ENCODE peak calls at places on chromosomes 4 and X, in six cellular contexts. E is fibroblast of mammary gland, M is NCI-H1417, S is endodermal cell, Q is NCI-H1694, J is SW 1271. Y is an unnamed sample.

GRCh38 chrX:46140272-46140671 is 404.9 kb downstream of the ZNF674 start:
- DNase-seq in M (no peak), S (no peak), J (no peak), Q (no peak), E (peak), Y (no peak)

GRCh38 chr4:71026086-71026485 is 32.6 kb downstream of the DCK start:
- DNase-seq in E (peak), J (peak), Q (no peak), S (no peak), M (no peak), Y (no peak)

GRCh38 chr4:6087669-6088068 is 69.4 kb upstream of the C4orf50 start:
- DNase-seq in J (peak), M (peak), S (peak), Q (peak), E (peak), Y (no peak)

GRCh38 chr4:39426728-39427127 is 20.0 kb downstream of the KLB start:
- DNase-seq in E (no peak), M (no peak), Q (no peak), S (no peak), J (no peak), Y (no peak)

GRCh38 chr4:150381026-150381425 is 200.9 kb upstream of the MAB21L2 start:
- DNase-seq in S (no peak), E (no peak), M (no peak), J (no peak), Q (no peak), Y (no peak)

GRCh38 chr4:152172146-152172545 is 363.7 kb downstream of the FBXW7 start:
- DNase-seq in S (peak), E (no peak), M (peak), J (no peak), Q (no peak), Y (no peak)

GRCh38 chr4:144578681-144579080 is 67.3 kb upstream of the HHIP start:
- DNase-seq in M (no peak), S (no peak), E (peak), J (no peak), Q (no peak), Y (no peak)

GRCh38 chr4:127643791-127644190 is 11.0 kb downstream of the INTU start:
- DNase-seq in J (no peak), S (no peak), Q (no peak), M (no peak), E (no peak), Y (no peak)

GRCh38 chr4:54784188-54784671 is 126.5 kb downstream of the KIT start:
- DNase-seq in M (no peak), J (no peak), E (peak), S (no peak), Q (no peak), Y (no peak)

GRCh38 chrX:70470850-70471289 is 26.2 kb downstream of the DLG3 start:
- DNase-seq in E (peak), Q (no peak), M (no peak), J (no peak), S (no peak), Y (no peak)

GRCh38 chr4:80071643-80072606 is 1.1 kb downstream of the ANTXR2 start:
- DNase-seq in J (peak), Q (no peak), E (no peak), S (peak), M (peak), Y (peak)

GRCh38 chr4:53937918-53938317 is 126.5 kb downstream of the CHIC2 start:
- DNase-seq in E (peak), J (no peak), M (no peak), S (peak), Q (no peak), Y (no peak)

GRCh38 chr4:21948347-21949072 is at the start of gene KCNIP4:
- DNase-seq in J (no peak), S (peak), M (peak), E (peak), Q (no peak), Y (no peak)

GRCh38 chr4:15368906-15369305 is 58.9 kb upstream of the C1QTNF7 start:
- DNase-seq in M (no peak), S (no peak), Q (no peak), E (peak), J (no peak), Y (no peak)

GRCh38 chr4:154677300-154677699 is 64.8 kb upstream of the FGG start:
- DNase-seq in E (no peak), S (no peak), M (no peak), Q (no peak), J (no peak), Y (no peak)

GRCh38 chrX:132023896-132024386 is 839 bp downstream of the STK26 start:
- DNase-seq in Q (no peak), E (peak), S (no peak), J (no peak), M (no peak), Y (peak)

GRCh38 chrX:431492-432132 is 44.9 kb upstream of the PPP2R3B start:
- DNase-seq in Q (no peak), J (no peak), M (no peak), S (no peak), E (no peak), Y (no peak)

GRCh38 chr4:169327951-169328350 is 57.2 kb upstream of the SH3RF1 start:
- DNase-seq in J (no peak), Q (no peak), S (no peak), E (no peak), M (no peak), Y (no peak)

GRCh38 chr4:95532305-95532704 is 16.5 kb downstream of the UNC5C start:
- DNase-seq in Q (no peak), M (peak), J (no peak), E (no peak), S (no peak), Y (no peak)

GRCh38 chrX:9390121-9390520 is 74.7 kb upstream of the TBL1X start:
- DNase-seq in Q (no peak), M (no peak), E (no peak), S (no peak), J (no peak), Y (no peak)

GRCh38 chr4:174107749-174108354 is 175.6 kb downstream of the FBXO8 start:
- DNase-seq in J (no peak), M (no peak), Q (no peak), S (peak), E (no peak), Y (no peak)

GRCh38 chrX:72381439-72382198 is 75.9 kb upstream of the CITED1 start:
- DNase-seq in Q (no peak), J (no peak), E (peak), S (no peak), M (peak), Y (no peak)

GRCh38 chrX:64536740-64537139 is 141.5 kb upstream of the MTMR8 start:
- DNase-seq in M (no peak), Q (no peak), J (no peak), E (no peak), S (no peak), Y (no peak)

GRCh38 chr4:94084155-94084554 is 123.5 kb upstream of the SMARCAD1 start:
- DNase-seq in Q (no peak), E (no peak), M (no peak), J (no peak), S (no peak), Y (no peak)

GRCh38 chr4:62881901-62882300 is 1527.3 kb downstream of the TECRL start:
- DNase-seq in S (no peak), M (no peak), J (no peak), E (no peak), Q (no peak), Y (no peak)

Y was measured in CD8-positive, alpha-beta T cell.